ENCODE peak calls at places on chromosomes 16 and 17, in eight cellular contexts. F is GM19239; X is NCI-H1048; V is GM10248; B is A549; Z is activated CD4-positive, alpha-beta T cell treated with anti-CD3 and anti-CD28 coated beads, Interleukin-2, amount 50 U/mL, for 4 hours; S is Panc1; H is BJ. A is an unnamed sample.

GRCh38 chr16:82755570-82756282 is 129.0 kb downstream of the CDH13 start:
- DNase-seq in Z (no peak), F (no peak), H (no peak), B (no peak), V (no peak), X (no peak), S (no peak), A (no peak)

GRCh38 chr16:2996298-2996697 is 16.1 kb upstream of the PKMYT1 start:
- DNase-seq in Z (no peak), V (no peak), F (no peak), B (no peak), S (no peak), X (no peak), H (no peak), A (no peak)

GRCh38 chr17:71527311-71527710 is 593.5 kb upstream of the SOX9 start:
- DNase-seq in B (no peak), H (no peak), Z (no peak), V (no peak), F (no peak), X (no peak), S (no peak), A (no peak)

GRCh38 chr16:58843675-58844074 is 109.6 kb upstream of the GOT2 start:
- DNase-seq in X (no peak), B (no peak), H (no peak), V (peak; percentile 23), F (no peak), S (peak; percentile 4), Z (no peak), A (no peak)

GRCh38 chr17:16073845-16074244 is 74.2 kb downstream of the TTC19 start:
- DNase-seq in X (no peak), B (no peak), V (no peak), H (no peak), S (no peak), F (no peak), Z (no peak), A (no peak)

GRCh38 chr16:1996175-1996574 is 6.4 kb downstream of the SYNGR3 start:
- DNase-seq in V (no peak), H (no peak), X (no peak), B (no peak), Z (no peak), S (no peak), F (no peak), A (no peak)

GRCh38 chr17:38871247-38871991 is 1.6 kb downstream of the LASP1 start:
- DNase-seq in B (peak; percentile 92), F (peak; percentile 55), H (no peak), V (peak; percentile 66), Z (peak; percentile 79), S (no peak), X (no peak), A (no peak)

GRCh38 chr16:57834936-57835335 is 32.6 kb upstream of the KIFC3 start:
- DNase-seq in X (no peak), V (no peak), H (no peak), S (no peak), B (peak; percentile 64), F (no peak), Z (no peak), A (no peak)

GRCh38 chr17:6045621-6046357 is 24.4 kb upstream of the WSCD1 start:
- DNase-seq in X (no peak), H (no peak), S (no peak), V (no peak), F (no peak), Z (no peak), B (no peak), A (no peak)

GRCh38 chr17:77189148-77189547 is 48.4 kb downstream of the SEC14L1 start:
- DNase-seq in S (no peak), Z (no peak), V (peak; percentile 65), F (peak; percentile 41), X (no peak), H (no peak), B (no peak), A (peak; percentile 54)

GRCh38 chr16:89581045-89581695 is 5.6 kb downstream of the CPNE7 start:
- DNase-seq in X (no peak), B (peak; percentile 82), H (peak; percentile 88), V (no peak), Z (no peak), F (no peak), S (no peak), A (no peak)

GRCh38 chr16:1278456-1278855 is 22.6 kb downstream of the TPSD1 start:
- DNase-seq in F (no peak), S (no peak), V (no peak), H (no peak), B (no peak), X (no peak), Z (no peak), A (no peak)

GRCh38 chr17:6671431-6671830 is 19.9 kb downstream of the C17orf100 start:
- DNase-seq in V (no peak), S (no peak), H (no peak), X (no peak), F (no peak), Z (no peak), B (no peak), A (no peak)

GRCh38 chr17:59298512-59298911 is 32.9 kb upstream of the YPEL2 start:
- DNase-seq in X (no peak), F (no peak), H (no peak), B (no peak), S (no peak), V (no peak), Z (no peak), A (no peak)

GRCh38 chr16:56776562-56776961 is 46.6 kb downstream of the NUP93 start:
- DNase-seq in V (no peak), Z (no peak), B (no peak), F (no peak), X (no peak), S (no peak), H (no peak), A (no peak)

GRCh38 chr16:30722443-30722842 is 23.5 kb downstream of the SRCAP start:
- DNase-seq in F (no peak), B (no peak), X (no peak), H (no peak), V (no peak), Z (no peak), S (no peak), A (no peak)

GRCh38 chr16:53080345-53081031 is 25.7 kb downstream of the CHD9 start:
- DNase-seq in V (no peak), S (no peak), H (peak; percentile 74), X (no peak), F (no peak), B (peak; percentile 89), Z (no peak), A (no peak)

GRCh38 chr17:51946311-51946710 is 212.2 kb downstream of the CA10 start:
- DNase-seq in S (no peak), Z (no peak), H (no peak), B (no peak), X (no peak), V (no peak), F (no peak), A (no peak)

GRCh38 chr16:51553314-51553713 is 402.2 kb upstream of the SALL1 start:
- DNase-seq in F (no peak), Z (no peak), S (no peak), B (no peak), X (no peak), H (no peak), V (no peak), A (no peak)

GRCh38 chr17:7912927-7913524 is 3.1 kb downstream of the RNF227 start:
- DNase-seq in B (peak; percentile 79), V (peak; percentile 75), Z (peak; percentile 22), X (no peak), S (peak; percentile 73), F (peak; percentile 76), H (no peak), A (peak; percentile 70)

GRCh38 chr16:69906838-69907301 is 44.3 kb upstream of the CLEC18A start:
- DNase-seq in Z (no peak), F (no peak), V (no peak), X (no peak), H (peak; percentile 88), B (no peak), S (no peak), A (no peak)

GRCh38 chr17:79840204-79840988 is 1.2 kb upstream of the CBX4 start:
- DNase-seq in S (no peak), Z (no peak), V (no peak), X (no peak), B (no peak), H (no peak), F (no peak), A (no peak)

GRCh38 chr16:86748643-86749042 is 170.3 kb downstream of the FOXL1 start:
- DNase-seq in B (no peak), X (no peak), Z (no peak), F (no peak), H (no peak), S (no peak), V (no peak), A (no peak)

GRCh38 chr17:21129023-21129681 is 2.4 kb downstream of the DHRS7B start:
- DNase-seq in S (no peak), V (no peak), X (no peak), Z (no peak), F (no peak), B (peak; percentile 54), H (no peak), A (no peak)

GRCh38 chr17:60959696-60960095 is 282.0 kb downstream of the BCAS3 start:
- DNase-seq in S (no peak), V (no peak), H (no peak), X (no peak), F (no peak), B (no peak), Z (no peak), A (no peak)

GRCh38 chr16:87046235-87046634 is 271.0 kb downstream of the C16orf95 start:
- DNase-seq in V (no peak), F (no peak), S (no peak), Z (no peak), H (no peak), X (no peak), B (no peak), A (no peak)

GRCh38 chr17:7716901-7717755 is at the start of gene DNAH2:
- DNase-seq in S (peak; percentile 35), V (peak; percentile 71), X (peak; percentile 83), H (peak; percentile 27), B (peak; percentile 94), Z (no peak), F (peak; percentile 44), A (no peak)

GRCh38 chr17:59366773-59367656 is 35.6 kb downstream of the YPEL2 start:
- DNase-seq in X (no peak), S (no peak), V (no peak), B (no peak), F (no peak), H (no peak), Z (no peak), A (no peak)

GRCh38 chr17:39660397-39661043 is 4.6 kb upstream of the TCAP start:
- DNase-seq in H (no peak), X (no peak), S (no peak), F (no peak), B (no peak), Z (no peak), V (no peak), A (no peak)

GRCh38 chr17:36657763-36658490 is 56.5 kb downstream of the MRM1 start:
- DNase-seq in X (no peak), Z (no peak), H (no peak), V (peak; percentile 39), B (no peak), S (no peak), F (no peak), A (no peak)

GRCh38 chr16:57544129-57544653 is 1.7 kb downstream of the ADGRG5 start:
- DNase-seq in F (peak; percentile 50), B (no peak), V (peak; percentile 72), X (no peak), H (no peak), Z (no peak), S (no peak), A (peak; percentile 93)

GRCh38 chr17:2982854-2983636 is 80.4 kb downstream of the OR1D5 start:
- DNase-seq in X (no peak), V (no peak), B (peak; percentile 89), F (no peak), H (peak; percentile 59), S (no peak), Z (no peak), A (no peak)

GRCh38 chr17:73297934-73298861 is 13.6 kb downstream of the CDC42EP4 start:
- DNase-seq in X (no peak), V (no peak), Z (no peak), F (no peak), B (no peak), S (no peak), H (no peak), A (no peak)

GRCh38 chr17:69945698-69946185 is 129.3 kb upstream of the KCNJ16 start:
- DNase-seq in Z (no peak), S (no peak), F (no peak), B (no peak), H (peak; percentile 51), V (no peak), X (no peak), A (no peak)